ENCODE peak calls at places on chromosomes 4 and X, in eight cellular contexts. P is SJSA1, I is esophagus squamous epithelium, K is GM23338, V is mesenchymal stem cell, Q is right lobe of liver, H is colonic mucosa, O is stomach. D is an unnamed sample. For H3K4me1, the result is how much of the 10 kb centered on the place peaks cover.

GRCh38 chrX:100643943-100644587 is at the start of gene SRPX2:
- DNase-seq in V (peak), P (peak), I (no peak), K (no peak), O (no peak), Q (no peak), H (no peak), D (no peak)

GRCh38 chr4:89788243-89789072 is 48.5 kb downstream of the SNCA start:
- DNase-seq in Q (no peak), H (no peak), I (no peak), K (no peak), P (no peak), V (peak), O (no peak), D (no peak)

GRCh38 chr4:110119347-110119746 is 79.1 kb downstream of the ELOVL6 start:
- DNase-seq in I (no peak), K (no peak), P (no peak), Q (no peak), H (peak), V (peak), O (peak), D (no peak)

GRCh38 chr4:105979506-105979905 is 84.2 kb downstream of the NPNT start:
- DNase-seq in H (no peak), P (no peak), Q (no peak), V (peak), O (no peak), I (no peak), K (no peak), D (peak)

GRCh38 chrX:34294665-34295064 is 162.6 kb upstream of the FAM47A start:
- DNase-seq in K (no peak), V (no peak), O (no peak), P (no peak), Q (no peak), H (no peak), I (no peak), D (no peak)

GRCh38 chrX:150525061-150525919 is 43.1 kb upstream of the MTM1 start:
- DNase-seq in I (no peak), V (no peak), H (no peak), O (peak), K (no peak), P (no peak), Q (peak), D (no peak)

GRCh38 chr4:185912779-185913178 is 100.8 kb upstream of the SORBS2 start:
- DNase-seq in P (no peak), O (no peak), V (no peak), I (no peak), H (no peak), K (no peak), Q (no peak), D (no peak)

GRCh38 chr4:92305878-92306520 is 2.2 kb downstream of the GRID2 start:
- DNase-seq in V (peak), P (no peak), I (no peak), H (no peak), K (peak), Q (no peak), O (no peak), D (no peak)

GRCh38 chr4:18034099-18034498 is 12.5 kb upstream of the LCORL start:
- DNase-seq in Q (no peak), V (no peak), H (no peak), P (no peak), K (no peak), O (no peak), I (no peak), D (no peak)

GRCh38 chr4:40438384-40439026 is 103.4 kb downstream of the CHRNA9 start:
- DNase-seq in Q (no peak), P (no peak), K (no peak), V (no peak), O (no peak), H (no peak), I (no peak), D (no peak)

GRCh38 chrX:40644821-40645358 is 2.5 kb downstream of the CXorf38 start:
- DNase-seq in K (no peak), P (peak), O (peak), H (peak), V (peak), Q (peak), I (peak), D (no peak)

GRCh38 chr4:130736436-130737185 is 1640.7 kb downstream of the C4orf33 start:
- DNase-seq in V (no peak), Q (peak), I (no peak), P (no peak), H (no peak), O (no peak), K (no peak), D (no peak)

GRCh38 chr4:15436515-15436914 is 8.7 kb downstream of the C1QTNF7 start:
- DNase-seq in P (no peak), K (no peak), H (no peak), Q (no peak), V (peak), I (no peak), O (no peak), D (no peak)

GRCh38 chr4:173405840-173406606 is 7.1 kb upstream of the SCRG1 start:
- DNase-seq in Q (no peak), K (no peak), H (no peak), I (no peak), O (no peak), P (no peak), V (no peak), D (no peak)

DNA sequence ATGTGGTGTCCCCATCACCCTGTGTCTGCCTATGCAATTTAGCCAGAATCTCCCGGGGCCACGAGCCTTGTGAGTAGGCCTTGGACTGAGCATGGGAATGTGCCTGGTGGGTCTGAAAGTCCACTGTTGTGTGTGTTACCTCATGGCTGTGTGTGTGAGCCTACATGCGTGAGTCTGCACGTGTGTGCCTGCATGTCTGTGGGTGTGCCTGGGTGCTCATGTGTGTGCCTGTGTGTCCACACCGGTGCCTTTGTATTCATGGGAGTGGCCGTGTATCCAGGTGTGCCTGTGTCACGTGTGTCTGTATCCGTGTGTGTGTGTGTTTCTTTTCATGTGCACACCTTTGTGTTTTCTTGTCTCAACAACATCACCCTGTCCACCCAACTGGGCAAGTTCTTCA is 14.2 kb downstream of the ATP5ME start:
- DNase-seq in Q (peak), P (no peak), I (no peak), K (no peak), H (no peak), V (no peak), O (no peak), D (no peak)
- H3K4me1 ChIP-seq in Q (under half), P (under half), I (under half), K (under half), H (under half), V (under half), O (under half), D (under half)

DNA sequence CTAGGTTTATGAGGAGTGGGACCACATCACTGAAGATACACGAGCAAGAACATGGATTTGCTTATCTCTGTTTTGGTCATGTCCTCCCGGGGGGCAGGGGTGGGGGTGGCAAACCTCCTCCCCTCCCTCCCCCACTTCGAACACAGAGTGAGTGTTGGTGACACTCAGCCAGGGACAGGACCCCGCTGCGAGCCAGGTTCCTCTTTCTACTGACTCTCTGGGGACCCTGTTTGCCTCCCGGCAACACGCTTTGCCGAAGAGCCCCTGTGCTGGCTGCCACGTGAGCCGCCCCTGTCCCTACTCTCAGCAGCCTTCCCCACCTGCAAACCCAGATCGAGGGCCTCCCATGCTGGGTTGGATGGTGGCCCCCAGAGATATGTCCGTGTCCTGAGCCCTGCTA is 34.7 kb downstream of the P2RY8 start:
- DNase-seq in I (no peak), P (no peak), V (no peak), H (no peak), Q (peak), O (no peak), K (no peak), D (no peak)
- H3K4me1 ChIP-seq in I (under half), P (under half), V (under half), H (under half), Q (under half), O (under half), K (under half), D (under half)

GRCh38 chr4:2412885-2413716 is 5.3 kb downstream of the ZFYVE28 start:
- DNase-seq in I (peak), H (peak), K (peak), Q (peak), P (peak), V (peak), O (peak), D (peak)
- H3K4me1 ChIP-seq in I (under half), H (under half), K (under half), Q (under half), P (under half), V (half or more), O (under half), D (under half)

GRCh38 chr4:184433258-184433892 is 41.0 kb downstream of the IRF2 start:
- DNase-seq in I (no peak), V (no peak), P (no peak), Q (peak), K (no peak), O (no peak), H (no peak), D (no peak)
- H3K4me1 ChIP-seq in I (under half), V (under half), P (under half), Q (under half), K (under half), O (under half), H (under half), D (under half)

GRCh38 chr4:73612032-73612431 is 8.2 kb downstream of the RASSF6 start:
- DNase-seq in H (no peak), Q (no peak), O (no peak), P (no peak), I (no peak), K (no peak), V (no peak), D (no peak)
- H3K4me1 ChIP-seq in H (under half), Q (under half), O (under half), P (under half), I (under half), K (under half), V (under half), D (under half)

GRCh38 chr4:7045961-7046921 is 3.1 kb downstream of the TADA2B start:
- DNase-seq in P (no peak), K (no peak), Q (no peak), V (no peak), I (no peak), H (no peak), O (no peak), D (no peak)
- H3K4me1 ChIP-seq in P (under half), K (under half), Q (under half), V (under half), I (under half), H (under half), O (half or more), D (under half)

D was measured in NT2/D1.